ENCODE peak calls at places on chromosomes 2 and 18, in four cellular contexts. Z is esophagus muscularis mucosa, D is sigmoid colon, C is heart left ventricle. V is an unnamed sample. For H3K9me3, the result is how much of the 10 kb centered on the place peaks cover.

GRCh38 chr2:150548527-150548926 is 61.1 kb upstream of the RND3 start:
- DNase-seq in C (no peak), D (no peak), Z (no peak), V (no peak)

GRCh38 chr2:146986161-146986560 is 858.7 kb upstream of the ACVR2A start:
- DNase-seq in C (no peak), D (no peak), Z (no peak), V (no peak)

GRCh38 chr2:159226608-159227007 is 59.9 kb downstream of the WDSUB1 start:
- DNase-seq in D (no peak), Z (no peak), C (no peak), V (no peak)

GRCh38 chr2:146697307-146697706 is 1147.5 kb upstream of the ACVR2A start:
- DNase-seq in C (no peak), D (no peak), Z (no peak), V (no peak)

GRCh38 chr2:121999273-121999672 is 243.8 kb downstream of the TSN start:
- DNase-seq in C (no peak), D (no peak), Z (no peak), V (no peak)

GRCh38 chr18:75324211-75324610 is 103.3 kb downstream of the SMIM21 start:
- DNase-seq in Z (peak), D (no peak), C (no peak), V (no peak)

GRCh38 chr2:182818541-182819308 is 47.7 kb downstream of the FRZB start:
- DNase-seq in D (no peak), C (no peak), Z (no peak), V (no peak)

GRCh38 chr2:101340141-101340541 is 31.6 kb upstream of the RNF149 start:
- DNase-seq in C (no peak), Z (no peak), D (no peak), V (no peak)

GRCh38 chr2:150271952-150272351 is 215.5 kb downstream of the RND3 start:
- DNase-seq in D (no peak), Z (no peak), C (no peak), V (no peak)

GRCh38 chr2:105126353-105126752 is 88.5 kb downstream of the MRPS9 start:
- DNase-seq in C (no peak), Z (no peak), D (no peak), V (no peak)

GRCh38 chr18:7721532-7721931 is 154.4 kb downstream of the PTPRM start:
- DNase-seq in C (no peak), D (no peak), Z (no peak), V (no peak)

GRCh38 chr2:126796931-126797621 is 101.6 kb upstream of the TEX51 start:
- DNase-seq in C (no peak), Z (peak), D (peak), V (no peak)

GRCh38 chr2:189566046-189566445 is 14.5 kb downstream of the SLC40A1 start:
- DNase-seq in D (no peak), C (no peak), Z (no peak), V (no peak)

GRCh38 chr2:12754643-12755042 is 37.9 kb downstream of the TRIB2 start:
- DNase-seq in Z (no peak), D (no peak), C (no peak), V (no peak)

GRCh38 chr2:28713582-28714292 is 37.9 kb upstream of the PPP1CB start:
- DNase-seq in C (no peak), Z (no peak), D (no peak), V (no peak)

GRCh38 chr2:150125708-150126107 is 361.8 kb downstream of the RND3 start:
- DNase-seq in D (no peak), C (no peak), Z (no peak), V (no peak)

GRCh38 chr18:2780750-2781149 is 66.1 kb upstream of the EMILIN2 start:
- DNase-seq in Z (no peak), C (no peak), D (no peak), V (no peak)

GRCh38 chr2:182058056-182058455 is 72.4 kb downstream of the PPP1R1C start:
- DNase-seq in Z (no peak), C (no peak), D (no peak), V (no peak)

GRCh38 chr18:48829443-48830149 is 121.2 kb downstream of the SMAD7 start:
- DNase-seq in D (peak), Z (no peak), C (peak), V (peak)

GRCh38 chr18:41745166-41746049 is 209.6 kb upstream of the PIK3C3 start:
- DNase-seq in C (peak), D (no peak), Z (no peak), V (peak)

GRCh38 chr2:80199504-80199903 is 105.0 kb downstream of the LRRTM1 start:
- DNase-seq in D (no peak), Z (no peak), C (no peak), V (no peak)

GRCh38 chr2:233029321-233029720 is 3.2 kb upstream of the NEU2 start:
- DNase-seq in Z (no peak), D (no peak), C (no peak), V (no peak)

GRCh38 chr2:17752892-17753802 is 463 bp downstream of the SMC6 start:
- DNase-seq in C (no peak), D (peak), Z (peak), V (peak)

GRCh38 chr2:147829106-147829505 is 15.7 kb upstream of the ACVR2A start:
- DNase-seq in C (no peak), Z (no peak), D (no peak), V (no peak)

GRCh38 chr2:205914736-205915510 is 171.1 kb downstream of the INO80D start:
- DNase-seq in C (no peak), D (no peak), Z (no peak), V (no peak)

GRCh38 chr2:187429989-187430388 is 18.1 kb downstream of the CALCRL start:
- DNase-seq in D (no peak), Z (no peak), C (no peak), V (no peak)

GRCh38 chr2:113370478-113371091 is 66.9 kb upstream of the ZNG1B start:
- DNase-seq in D (peak), Z (no peak), C (no peak), V (peak)

GRCh38 chr2:187956906-187957534 is 334.7 kb upstream of the GULP1 start:
- DNase-seq in Z (no peak), C (no peak), D (no peak), V (no peak)

GRCh38 chr2:23285076-23285795 is 99.7 kb upstream of the KLHL29 start:
- DNase-seq in Z (peak), C (no peak), D (no peak), V (no peak)

GRCh38 chr2:23286031-23286764 is 98.8 kb upstream of the KLHL29 start:
- DNase-seq in C (no peak), D (no peak), Z (peak), V (no peak)

GRCh38 chr2:23287250-23287704 is 97.7 kb upstream of the KLHL29 start:
- DNase-seq in C (no peak), D (peak), Z (peak), V (no peak)

GRCh38 chr2:23289671-23290070 is 95.3 kb upstream of the KLHL29 start:
- DNase-seq in C (no peak), Z (peak), D (no peak), V (no peak)

DNA sequence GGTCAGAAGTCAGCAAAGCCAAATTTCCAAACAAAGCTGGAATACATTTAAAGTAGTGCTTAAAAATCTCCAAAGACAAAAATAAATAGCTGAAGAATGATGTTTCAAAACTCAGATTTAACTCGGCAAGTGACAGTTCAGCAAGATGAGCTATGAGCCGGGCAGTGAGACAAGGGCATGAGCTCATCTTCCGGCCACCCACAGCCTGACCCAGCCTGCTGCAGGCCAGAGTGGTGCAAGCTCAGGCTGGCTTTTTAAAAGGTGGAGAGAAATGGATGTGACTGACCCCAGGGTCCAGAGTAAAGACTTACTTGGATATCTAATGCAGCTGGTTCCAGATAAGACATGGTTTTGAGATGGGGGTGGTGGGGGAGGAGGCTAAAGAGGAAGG is 98.2 kb upstream of the KLHL29 start:
- DNase-seq in D (peak), C (no peak), Z (peak), V (peak)
- TF ChIP-seq POLR2A in D (no peak), C (no peak), Z (no peak), V (no peak)

DNA sequence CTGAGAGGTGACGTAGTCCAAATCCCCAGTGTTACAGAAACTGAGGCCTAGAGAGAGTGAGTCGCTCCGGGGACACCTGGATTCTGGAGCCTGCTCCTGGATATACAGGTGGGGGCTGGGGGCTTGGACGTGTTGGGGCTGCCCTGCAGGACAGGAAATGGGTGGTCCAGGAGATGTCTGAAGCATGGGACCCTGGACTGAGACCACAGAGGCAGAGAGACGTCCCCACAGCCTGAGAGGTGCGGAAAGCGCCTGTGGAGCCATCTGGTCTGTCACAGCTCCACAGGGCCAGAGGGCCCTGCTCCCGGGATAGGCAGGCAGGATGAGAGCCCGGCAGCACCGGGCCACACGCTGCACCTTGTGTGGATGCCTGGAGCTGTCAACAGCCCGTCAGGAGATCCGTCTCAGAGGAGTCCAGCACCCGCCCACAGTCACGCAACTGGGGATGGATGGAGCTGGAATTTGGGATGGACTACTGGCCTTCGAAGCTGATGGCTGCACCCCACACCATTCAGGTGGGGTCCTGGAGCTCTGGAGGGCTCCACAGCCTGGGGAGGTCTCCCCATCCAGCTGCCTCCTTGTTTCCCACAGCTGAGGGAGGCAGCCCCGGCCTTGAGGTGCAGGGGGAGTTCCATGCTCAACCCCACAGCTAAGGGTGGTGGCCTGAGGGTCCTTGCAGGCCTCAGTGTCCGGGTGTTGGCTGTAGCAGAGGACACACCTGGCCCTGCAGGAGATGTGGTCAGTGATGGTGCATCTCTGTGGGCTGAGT is 303.0 kb downstream of the NDUFA10 start:
- DNase-seq in C (no peak), Z (no peak), D (peak), V (no peak)
- H3K9me3 ChIP-seq in C (under half), Z (under half), D (under half), V (under half)

DNA sequence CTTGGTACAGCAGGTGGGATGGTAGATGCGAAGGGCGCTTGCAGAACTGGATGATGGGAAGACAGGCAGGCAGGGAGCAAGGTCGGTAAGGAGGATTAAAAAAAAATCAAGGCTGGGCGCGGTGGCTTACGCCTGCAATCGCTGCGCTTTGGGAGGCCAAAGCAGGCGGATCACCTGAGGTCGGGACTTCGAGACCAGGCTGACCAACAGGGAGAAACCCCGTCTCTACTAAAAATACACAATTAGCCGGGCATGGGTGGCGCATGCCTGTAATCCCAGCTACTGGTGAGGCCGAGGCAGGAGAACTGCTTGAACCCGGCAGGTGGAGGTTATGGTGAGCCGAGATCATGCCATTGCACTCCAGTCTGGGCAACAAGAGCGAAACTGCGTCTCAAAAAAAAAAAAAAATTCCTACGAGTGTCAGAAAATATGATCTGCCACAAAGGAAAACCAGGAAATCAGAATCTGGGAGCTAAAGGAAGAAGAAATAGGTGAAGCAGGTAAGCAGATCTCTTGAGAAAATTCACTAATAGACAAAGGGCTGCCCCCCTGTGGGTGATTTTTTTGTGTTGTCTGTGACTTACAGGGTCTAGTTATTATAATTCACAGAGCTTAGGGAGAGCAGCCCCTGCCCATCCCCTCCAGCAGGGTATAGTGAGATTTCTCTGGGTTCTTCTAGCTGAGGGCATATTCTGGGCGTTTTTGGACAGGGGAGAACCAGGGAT is 46.2 kb downstream of the C2orf42 start:
- DNase-seq in D (no peak), Z (no peak), C (no peak), V (no peak)
- TF ChIP-seq POLR2A in D (no peak), Z (no peak), C (no peak), V (no peak)

GRCh38 chr2:4358855-4359254 is 655.5 kb downstream of the DCDC2C start:
- DNase-seq in Z (no peak), D (no peak), C (no peak), V (peak)

GRCh38 chr2:4354678-4355077 is 651.3 kb downstream of the DCDC2C start:
- DNase-seq in C (no peak), Z (no peak), D (no peak), V (peak)

GRCh38 chr2:4354164-4354563 is 650.8 kb downstream of the DCDC2C start:
- DNase-seq in Z (no peak), C (no peak), D (no peak), V (no peak)

DNA sequence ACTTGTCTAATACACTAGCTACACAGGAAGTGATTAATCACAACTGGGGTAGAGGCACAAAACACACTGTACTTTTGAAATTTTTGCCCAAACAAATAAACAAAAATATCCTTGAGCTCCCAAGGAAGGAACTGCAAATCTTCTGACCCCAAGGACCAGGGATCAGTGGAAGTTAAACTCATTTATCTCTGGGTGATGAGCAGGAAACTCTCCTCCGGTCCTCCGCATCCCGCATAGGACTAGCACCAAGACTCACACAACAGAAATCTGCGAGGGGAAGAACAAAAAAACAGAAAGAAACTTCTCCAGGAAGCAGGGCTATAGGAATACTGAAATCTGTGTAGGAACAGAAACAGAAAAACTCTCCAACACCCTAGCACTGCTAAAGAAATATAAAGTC is 650.3 kb downstream of the DCDC2C start:
- DNase-seq in C (no peak), Z (no peak), D (no peak), V (no peak)
- H3K9me3 ChIP-seq in C (under half), Z (under half), D (under half), V (under half)

DNA sequence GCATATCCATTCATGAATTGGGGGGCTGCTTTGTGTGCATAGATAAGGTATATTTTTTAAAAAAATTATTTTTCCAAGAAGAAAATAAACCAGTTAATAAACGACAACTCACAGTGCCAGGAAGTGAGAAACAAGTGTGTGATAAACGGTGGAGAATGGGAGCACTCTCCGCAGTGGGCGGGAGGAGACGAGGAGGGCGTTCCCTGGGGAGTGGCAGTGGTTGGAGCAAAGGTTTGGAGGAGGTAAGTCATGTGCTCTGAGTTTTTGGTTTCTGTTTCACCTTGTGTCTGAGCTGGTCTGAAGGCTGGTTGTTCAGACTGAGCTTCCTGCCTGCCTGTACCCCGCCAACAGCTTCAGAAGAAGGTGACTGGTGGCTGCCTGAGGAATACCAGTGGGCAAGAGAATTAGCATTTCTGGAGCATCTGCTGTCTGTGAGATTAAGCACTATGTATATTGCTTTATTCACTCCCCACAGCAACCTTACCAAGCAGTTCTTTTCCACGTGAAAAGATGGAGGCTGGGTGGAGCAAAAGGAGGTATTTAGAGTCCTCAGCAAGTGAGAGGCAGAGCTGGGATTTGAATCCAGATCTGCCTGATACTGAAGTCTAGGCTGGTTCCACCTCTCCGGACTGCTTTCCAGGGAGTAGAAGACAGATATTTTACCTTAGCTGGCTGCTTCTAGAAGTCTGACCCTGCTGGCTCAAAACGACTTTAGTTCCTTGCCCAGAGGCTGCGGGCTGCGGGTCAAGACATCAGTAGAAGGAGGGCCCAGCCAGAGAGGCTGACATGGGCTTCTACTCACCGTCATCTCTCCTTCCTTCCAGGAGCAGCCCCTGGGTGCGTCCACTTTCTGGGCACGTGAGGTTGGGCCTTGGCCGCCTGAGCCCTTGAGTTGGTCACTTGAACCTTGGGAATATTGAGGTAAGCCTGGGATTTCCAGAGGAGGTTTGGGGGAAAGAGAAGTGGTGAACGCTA is 26.9 kb upstream of the CASP8 start:
- DNase-seq in Z (peak), C (peak), D (peak), V (peak)
- TF ChIP-seq POLR2A in Z (no peak), C (no peak), D (no peak), V (no peak)

GRCh38 chr2:242022550-242023290 is 153.2 kb downstream of the RTP5 start:
- DNase-seq in Z (no peak), D (peak), C (peak), V (no peak)

GRCh38 chr2:242027676-242028450 is 158.3 kb downstream of the RTP5 start:
- DNase-seq in Z (no peak), D (peak), C (no peak), V (no peak)

GRCh38 chr2:242029422-242030225 is 160.1 kb downstream of the RTP5 start:
- DNase-seq in C (no peak), Z (no peak), D (peak), V (no peak)

GRCh38 chr2:242020196-242021004 is 150.9 kb downstream of the RTP5 start:
- DNase-seq in C (no peak), D (peak), Z (no peak), V (peak)

DNA sequence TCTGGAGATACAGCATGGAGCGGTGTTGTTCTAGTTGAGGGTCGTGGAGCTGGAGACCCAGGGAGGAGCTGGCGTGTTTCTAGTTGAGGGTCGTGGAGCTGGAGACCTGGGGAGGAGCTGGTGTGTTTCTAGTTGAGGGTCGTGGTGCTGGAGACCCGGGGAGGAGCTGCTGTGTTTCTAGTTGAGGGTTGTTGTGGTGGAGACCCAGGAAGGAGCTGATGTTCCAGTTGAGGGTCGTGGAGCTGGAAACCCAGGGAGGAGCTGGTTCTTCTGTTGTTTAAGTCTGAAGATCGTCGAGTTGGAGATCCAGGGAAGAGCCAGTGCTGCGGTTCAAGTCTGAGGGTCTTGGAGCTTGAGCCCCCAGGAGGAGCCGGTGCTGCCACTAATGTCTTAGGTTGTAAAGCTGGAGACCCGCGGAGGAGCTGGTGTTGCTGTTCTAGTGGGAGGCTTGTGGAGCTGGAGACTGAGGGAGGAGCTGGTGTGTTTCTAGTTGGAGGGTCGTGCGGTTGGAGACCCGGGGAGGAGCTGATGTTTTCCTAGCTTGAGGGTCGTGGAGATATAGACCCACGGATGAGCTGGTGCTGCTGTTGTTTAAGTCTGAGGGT is 155.3 kb downstream of the RTP5 start:
- DNase-seq in Z (no peak), C (peak), D (peak), V (no peak)
- H3K9me3 ChIP-seq in Z (under half), C (under half), D (under half), V (under half)

GRCh38 chr2:42214669-42215068 is 45.5 kb downstream of the EML4 start:
- DNase-seq in Z (no peak), C (no peak), D (no peak), V (no peak)
- TF ChIP-seq POLR2A in Z (no peak), C (no peak), D (no peak), V (no peak)